ENCODE peak calls at places on chromosomes 2 and 18, in six cellular contexts. Q, Z, F, O, M and V are unnamed samples. For H3K9me3, the result is how much of the 10 kb centered on the place peaks cover.

GRCh38 chr2:226701052-226701451 is 98.6 kb downstream of the IRS1 start:
- DNase-seq in Q (no peak), Z (no peak), F (no peak), O (no peak), M (no peak), V (peak)

GRCh38 chr2:199524689-199525574 is 67.2 kb upstream of the SATB2 start:
- DNase-seq in Q (no peak), Z (no peak), F (no peak), O (no peak), M (no peak), V (no peak)

GRCh38 chr2:84022810-84023431 is 436.2 kb downstream of the SUCLG1 start:
- DNase-seq in Q (peak), Z (peak), F (peak), O (peak), M (peak), V (peak)

GRCh38 chr18:55999641-56000040 is 411.6 kb upstream of the TCF4 start:
- DNase-seq in Q (no peak), Z (peak), F (no peak), O (no peak), M (no peak), V (no peak)

GRCh38 chr2:3179626-3180025 is 198.0 kb downstream of the EIPR1 start:
- DNase-seq in Q (no peak), Z (no peak), F (no peak), O (no peak), M (no peak), V (no peak)

GRCh38 chr18:54109131-54109683 is 115.3 kb downstream of the MBD2 start:
- DNase-seq in Q (no peak), Z (no peak), F (no peak), O (no peak), M (no peak), V (peak)

GRCh38 chr2:62723253-62723652 is 17.7 kb downstream of the EHBP1 start:
- DNase-seq in Q (no peak), Z (no peak), F (no peak), O (no peak), M (no peak), V (no peak)

GRCh38 chr2:144682248-144682647 is 162.3 kb upstream of the ZEB2 start:
- DNase-seq in Q (no peak), Z (no peak), F (peak), O (no peak), M (no peak), V (no peak)

GRCh38 chr2:68185541-68186164 is 28.0 kb downstream of the PNO1 start:
- DNase-seq in Q (peak), Z (peak), F (peak), O (peak), M (peak), V (peak)

GRCh38 chr18:46567196-46567595 is 89.8 kb downstream of the LOXHD1 start:
- DNase-seq in Q (no peak), Z (no peak), F (no peak), O (no peak), M (no peak), V (peak)

DNA sequence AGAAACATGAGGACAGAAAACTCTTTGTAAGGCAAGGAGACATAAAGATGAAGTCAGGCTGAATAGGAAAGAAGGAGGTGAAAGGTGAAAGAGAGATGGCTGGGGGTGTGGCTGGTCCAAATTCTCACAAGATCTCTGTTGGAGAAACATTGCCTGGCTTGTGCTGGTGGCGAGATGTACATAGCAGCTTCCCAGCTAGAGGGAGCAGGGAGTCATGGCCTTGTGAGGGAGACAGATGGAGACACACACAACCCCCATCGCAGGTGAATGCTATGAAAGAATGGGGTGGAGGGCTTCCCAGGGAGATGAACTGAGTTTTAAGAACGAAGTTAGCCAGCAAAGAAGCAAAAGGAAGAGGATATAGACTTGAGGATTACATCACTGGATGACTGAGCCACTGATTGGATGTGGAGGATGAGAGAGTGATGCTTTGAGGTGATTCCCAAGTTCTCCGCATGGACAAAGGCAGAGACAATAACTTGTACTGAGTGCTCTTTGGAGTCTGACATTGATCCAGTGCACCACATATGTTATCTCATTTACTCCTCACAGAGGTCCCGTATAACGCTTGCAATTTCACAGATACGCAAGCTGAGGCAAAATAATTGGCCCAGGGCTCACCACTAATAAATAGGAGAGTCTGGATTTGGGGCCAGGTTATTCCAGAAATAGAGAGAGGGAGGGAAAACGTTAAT is 3.6 kb upstream of the EMX1 start:
- DNase-seq in Q (peak), Z (no peak), F (no peak), O (no peak), M (no peak), V (no peak)
- TF ChIP-seq CTCF in Q (peak), Z (no peak), F (no peak), O (no peak), M (no peak), V (peak)

GRCh38 chr18:6389005-6389404 is 25.7 kb downstream of the L3MBTL4 start:
- DNase-seq in Q (no peak), Z (no peak), F (no peak), O (no peak), M (no peak), V (no peak)
- H3K9me3 ChIP-seq in Q (under half), Z (under half), F (under half), O (under half), M (under half), V (under half)

DNA sequence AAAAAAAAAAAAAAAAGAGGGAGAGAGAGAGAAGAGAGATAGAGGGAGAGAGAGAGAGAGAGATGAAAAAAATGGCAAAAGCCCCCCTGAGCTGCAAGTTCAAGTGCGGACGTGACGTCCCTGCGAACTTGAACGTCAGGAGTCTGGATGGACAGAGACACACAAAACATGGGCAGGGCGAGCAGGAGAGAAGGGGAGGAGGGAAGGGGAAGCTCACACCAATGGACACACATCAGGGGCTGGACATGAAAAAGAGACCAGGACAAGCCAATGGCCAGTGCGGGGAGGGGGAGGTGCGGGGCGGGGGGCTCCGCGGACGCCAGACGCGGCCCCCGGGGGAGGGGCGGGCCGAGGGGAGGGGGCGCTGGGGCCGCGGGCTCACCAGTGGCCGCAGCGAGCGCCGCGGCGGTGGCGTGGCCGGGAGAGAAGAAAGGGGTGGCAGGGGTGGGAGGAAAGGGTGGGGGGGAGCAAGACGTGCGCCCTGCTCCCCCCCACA is at the start of gene BCL11A:
- DNase-seq in Q (peak), Z (peak), F (no peak), O (peak), M (peak), V (peak)
- H3K27ac ChIP-seq in Q (peak), Z (peak), F (no peak), O (peak), M (peak), V (no peak)

GRCh38 chr2:16487686-16488085 is 177.9 kb downstream of the CYRIA start:
- DNase-seq in Q (peak), Z (peak), F (no peak), O (peak), M (peak), V (peak)
- TF ChIP-seq CTCF in Q (peak), Z (peak), F (peak), O (peak), M (peak), V (peak)

GRCh38 chr18:71223487-71223886 is 934.6 kb downstream of the SOCS6 start:
- DNase-seq in Q (no peak), Z (no peak), F (no peak), O (no peak), M (no peak), V (no peak)

GRCh38 chr18:71221405-71221804 is 932.6 kb downstream of the SOCS6 start:
- DNase-seq in Q (no peak), Z (no peak), F (no peak), O (no peak), M (no peak), V (no peak)
- H3K9me3 ChIP-seq in Q (under half), Z (under half), F (under half), O (under half), M (under half), V (under half)

GRCh38 chr2:166335284-166335683 is 40.5 kb downstream of the SCN9A start:
- DNase-seq in Q (no peak), Z (no peak), F (no peak), O (no peak), M (no peak), V (peak)
- H3K27ac ChIP-seq in Q (no peak), Z (no peak), F (no peak), O (no peak), M (no peak), V (no peak)

GRCh38 chr2:14136030-14136429 is 496.5 kb upstream of the LRATD1 start:
- DNase-seq in Q (no peak), Z (no peak), F (no peak), O (no peak), M (no peak), V (no peak)

GRCh38 chr2:14140009-14140408 is 492.5 kb upstream of the LRATD1 start:
- DNase-seq in Q (no peak), Z (no peak), F (no peak), O (no peak), M (no peak), V (no peak)

GRCh38 chr2:14132386-14132785 is 500.1 kb upstream of the LRATD1 start:
- DNase-seq in Q (no peak), Z (no peak), F (no peak), O (no peak), M (no peak), V (no peak)

GRCh38 chr2:14134737-14135136 is 497.8 kb upstream of the LRATD1 start:
- DNase-seq in Q (no peak), Z (no peak), F (no peak), O (no peak), M (peak), V (no peak)

DNA sequence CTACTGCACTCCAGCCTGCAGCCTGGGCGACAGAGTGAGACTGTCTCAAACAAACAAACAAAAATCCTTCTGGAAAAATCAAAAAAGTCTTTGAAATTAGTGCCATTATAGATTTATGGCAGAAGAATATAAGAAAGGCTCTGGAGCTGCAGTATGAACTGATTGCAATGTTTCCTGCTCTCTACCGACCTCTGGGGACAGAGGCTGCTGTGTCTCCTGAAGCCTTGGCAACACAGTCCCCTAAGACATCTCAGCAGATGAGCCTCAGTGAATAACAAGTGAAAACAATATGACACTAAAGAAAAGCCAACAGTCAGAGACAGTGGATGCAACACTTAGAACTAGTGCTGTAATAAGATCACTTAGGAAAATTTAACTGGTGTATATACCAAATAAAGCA is 494.9 kb upstream of the LRATD1 start:
- DNase-seq in Q (no peak), Z (no peak), F (no peak), O (no peak), M (no peak), V (no peak)
- TF ChIP-seq CTCF in Q (peak), Z (no peak), F (no peak), O (no peak), M (peak), V (no peak)

GRCh38 chr18:79476918-79477685 is 81.4 kb downstream of the NFATC1 start:
- DNase-seq in Q (no peak), Z (no peak), F (no peak), O (no peak), M (no peak), V (no peak)
- H3K9me3 ChIP-seq in Q (under half), Z (under half), F (under half), O (under half), M (under half), V (under half)